ENCODE peak calls at places on chromosomes 7 and 10, in five cellular contexts. B, N, O, L and P are unnamed samples.

GRCh38 chr7:99219985-99220384 is 12.1 kb upstream of the KPNA7 start:
- DNase-seq in O (no peak), N (no peak), B (no peak), L (no peak), P (no peak)

GRCh38 chr7:22295402-22296264 is 61.3 kb downstream of the RAPGEF5 start:
- DNase-seq in L (no peak), N (no peak), B (no peak), O (no peak), P (no peak)

GRCh38 chr10:118723467-118723866 is 31.3 kb downstream of the CACUL1 start:
- DNase-seq in O (no peak), B (no peak), N (no peak), L (no peak), P (no peak)

GRCh38 chr7:117669818-117670217 is 190.0 kb downstream of the CFTR start:
- DNase-seq in L (no peak), O (no peak), N (no peak), B (no peak), P (no peak)

GRCh38 chr10:24872049-24872789 is 80.2 kb downstream of the PRTFDC1 start:
- DNase-seq in L (no peak), O (no peak), B (no peak), N (no peak), P (no peak)

GRCh38 chr10:69417542-69417941 is 824 bp upstream of the TACR2 start:
- DNase-seq in B (no peak), O (no peak), L (no peak), N (no peak), P (no peak)

GRCh38 chr7:55641811-55642210 is 69.5 kb upstream of the VOPP1 start:
- DNase-seq in O (no peak), N (no peak), B (no peak), L (no peak), P (no peak)

GRCh38 chr7:6533893-6534804 is 17.1 kb downstream of the GRID2IP start:
- DNase-seq in B (no peak), O (peak; percentile 36), N (no peak), L (no peak), P (no peak)

GRCh38 chr10:86311176-86311575 is 55.4 kb downstream of the GRID1 start:
- DNase-seq in O (no peak), B (peak; percentile 21), L (peak; percentile 34), N (no peak), P (no peak)

GRCh38 chr10:62852961-62853702 is 37.0 kb upstream of the EGR2 start:
- DNase-seq in O (no peak), N (no peak), B (no peak), L (no peak), P (no peak)

GRCh38 chr10:117445992-117446391 is 70.8 kb upstream of the PDZD8 start:
- DNase-seq in L (no peak), B (no peak), N (no peak), O (no peak), P (no peak)

GRCh38 chr7:114026486-114027089 is 107.8 kb upstream of the PPP1R3A start:
- DNase-seq in B (no peak), L (peak; percentile 58), N (no peak), O (no peak), P (peak; percentile 48)

GRCh38 chr10:42975558-42976352 is 101.1 kb upstream of the RET start:
- DNase-seq in O (no peak), L (peak; percentile 39), B (peak; percentile 51), N (no peak), P (no peak)

GRCh38 chr10:112363696-112364688 is 9.9 kb upstream of the ACSL5 start:
- DNase-seq in B (no peak), N (no peak), O (peak; percentile 52), L (no peak), P (no peak)

GRCh38 chr7:22389892-22390291 is 32.9 kb upstream of the RAPGEF5 start:
- DNase-seq in L (no peak), O (no peak), N (no peak), B (no peak), P (no peak)

GRCh38 chr7:140752533-140752932 is 56.0 kb downstream of the NDUFB2 start:
- DNase-seq in O (no peak), L (no peak), N (no peak), B (no peak), P (no peak)

GRCh38 chr10:46299531-46300366 is 13.0 kb downstream of the ANTXRL start:
- DNase-seq in N (no peak), L (no peak), B (no peak), O (peak; percentile 7), P (no peak)

GRCh38 chr10:47383254-47384147 is 592 bp downstream of the ZNF488 start:
- DNase-seq in B (no peak), L (no peak), O (no peak), N (no peak), P (no peak)

GRCh38 chr7:244981-245380 is 45.0 kb upstream of the FOXL3 start:
- DNase-seq in O (no peak), B (no peak), N (no peak), L (no peak), P (no peak)

GRCh38 chr7:29000346-29000745 is 42.2 kb upstream of the TRIL start:
- DNase-seq in O (no peak), L (no peak), N (no peak), B (no peak), P (no peak)

GRCh38 chr7:55477781-55478374 is 94.4 kb downstream of the VOPP1 start:
- DNase-seq in L (no peak), B (no peak), O (no peak), N (no peak), P (peak; percentile 55)

GRCh38 chr7:19713676-19714075 is 4.8 kb upstream of the POLR1F start:
- DNase-seq in B (no peak), O (peak; percentile 12), L (peak; percentile 22), N (no peak), P (no peak)

DNA sequence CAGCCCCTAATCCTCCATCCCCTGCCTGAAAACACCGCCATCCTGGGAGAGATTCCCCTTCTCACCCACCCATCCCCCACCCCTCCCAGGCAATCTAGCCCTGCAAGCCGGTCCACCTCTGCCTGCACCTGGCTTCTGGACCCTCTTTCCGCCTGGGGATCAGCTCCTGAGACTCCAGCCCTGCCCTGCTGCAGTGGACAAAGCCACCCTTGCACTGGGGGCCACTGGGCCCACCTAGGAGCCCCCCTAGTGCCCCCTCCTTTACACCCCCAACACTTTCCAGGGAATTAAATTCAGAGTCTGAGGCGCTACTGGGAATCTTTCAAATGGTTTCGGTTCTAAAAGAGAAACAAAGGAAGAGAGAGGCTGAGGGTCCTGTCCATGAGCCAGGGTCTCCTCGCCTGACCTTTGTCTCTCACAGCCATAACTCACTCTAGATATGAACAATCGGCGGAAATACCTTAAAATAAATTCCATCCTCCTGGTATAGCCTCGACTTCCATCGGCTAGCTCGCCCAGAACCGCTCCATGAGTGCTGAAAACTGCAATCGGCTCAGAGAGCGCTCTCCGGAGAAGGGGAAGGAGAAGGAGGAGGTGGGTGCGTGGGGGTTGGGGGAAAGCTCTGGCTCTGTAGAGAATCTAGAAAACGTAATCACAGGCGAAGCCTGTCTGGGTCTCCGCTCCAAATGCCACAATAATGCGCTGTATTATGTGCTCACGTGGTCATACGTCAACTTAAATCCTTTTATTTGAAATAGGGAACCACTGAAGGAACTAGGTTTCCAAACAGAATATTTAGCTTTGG is 12.7 kb downstream of the HOXA4 start:
- DNase-seq in N (peak; percentile 14), L (no peak), B (no peak), O (no peak), P (no peak)
- H3K4me3 ChIP-seq in N (peak overlapping the region; percentile 2), L (no peak overlapping the region), B (no peak overlapping the region), O (peak overlapping the region; percentile 59), P (no peak overlapping the region)

DNA sequence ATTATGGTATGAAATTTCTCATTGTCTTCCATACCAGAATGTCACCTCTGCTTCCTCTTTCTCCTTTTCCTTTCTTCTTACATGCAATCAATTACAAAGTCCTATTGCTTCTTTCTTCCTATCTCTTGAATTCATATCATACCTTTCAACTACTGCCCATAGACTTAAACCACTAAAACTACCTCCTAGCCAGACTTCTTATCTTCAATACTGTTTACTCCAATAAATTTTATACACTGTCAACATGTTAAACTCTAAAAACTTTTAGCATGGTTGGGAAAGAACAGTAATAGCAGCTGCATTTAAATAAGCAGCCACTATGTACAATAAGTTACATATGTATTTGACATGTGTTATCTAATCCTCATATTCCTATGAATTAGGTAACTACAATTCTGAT is 34.9 kb downstream of the PCGF6 start:
- DNase-seq in B (no peak), O (no peak), N (no peak), L (no peak), P (no peak)
- TF ChIP-seq CTCF in B (no peak), O (no peak), N (no peak), L (no peak), P (no peak)

GRCh38 chr7:37352974-37353948 is 95.4 kb downstream of the ELMO1 start:
- DNase-seq in N (no peak), B (peak; percentile 70), O (peak; percentile 41), L (peak; percentile 41), P (no peak)
- H3K4me3 ChIP-seq in N (peak overlapping the region; percentile 15), B (peak overlapping the region; percentile 23), O (peak overlapping the region; percentile 38), L (no peak overlapping the region), P (no peak overlapping the region)

GRCh38 chr10:57849726-57850357 is 417.9 kb downstream of the IPMK start:
- DNase-seq in O (no peak), N (no peak), B (no peak), L (no peak), P (no peak)
- TF ChIP-seq CTCF in O (no peak), N (no peak), B (peak; percentile 45), L (no peak), P (no peak)

DNA sequence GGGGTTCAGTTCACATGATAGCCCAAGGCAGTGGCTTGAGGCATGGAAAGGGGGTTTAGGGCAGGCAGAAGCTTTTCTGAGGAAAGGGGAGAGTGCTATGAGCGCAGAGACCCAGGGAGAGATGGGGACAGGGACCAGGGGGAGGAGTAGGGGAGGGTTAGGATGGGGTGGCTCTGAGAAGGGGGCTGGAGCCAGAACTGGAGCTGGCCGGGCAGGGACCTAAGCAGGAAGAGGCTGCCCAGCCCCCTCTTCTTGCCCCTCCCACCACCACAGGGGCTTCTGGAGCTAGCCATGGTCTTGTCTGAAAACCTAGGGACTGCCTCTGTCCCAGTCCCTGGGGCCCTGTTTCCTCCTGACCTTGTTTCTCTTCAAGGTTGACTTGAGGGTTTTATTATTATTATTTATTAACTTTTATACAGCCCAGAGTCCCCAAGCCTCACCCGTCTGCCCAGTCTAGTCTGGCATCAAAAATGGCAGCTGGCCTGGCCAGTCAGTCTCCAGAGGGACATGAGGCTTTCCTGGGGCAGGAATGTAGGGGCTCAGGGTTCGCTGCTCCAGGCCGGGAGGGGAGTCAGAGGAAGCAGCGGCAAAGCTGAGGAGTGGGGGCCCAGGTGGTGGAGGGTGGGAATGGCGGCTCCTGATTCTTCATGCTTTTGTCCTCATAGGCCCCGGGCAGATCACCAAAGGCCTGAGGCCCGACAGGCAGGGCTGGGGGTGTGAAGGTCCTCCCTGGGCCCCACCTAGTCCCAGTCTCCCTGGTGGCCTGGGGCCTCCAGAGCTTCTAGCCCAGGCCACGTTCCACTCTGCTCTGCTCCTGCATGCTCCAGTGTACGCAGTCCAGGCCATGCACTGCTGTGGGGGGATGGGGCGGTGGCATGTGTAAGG is 5.7 kb downstream of the TRIM8 start:
- DNase-seq in N (no peak), L (no peak), O (no peak), B (no peak), P (no peak)
- H3K4me3 ChIP-seq in N (peak overlapping the region; percentile 96), L (no peak overlapping the region), O (peak overlapping the region; percentile 94), B (no peak overlapping the region), P (peak overlapping the region; percentile 95)